ENCODE peak calls at places on chromosomes 3 and 15, in seven cellular contexts. One of them, this sample, is unnamed.

GRCh38 chr3:19149388-19149787 is 1.1 kb downstream of the KCNH8 start:
- DNase-seq in HS-27A: no peak
- DNase-seq in anterior cingulate cortex: no peak
- DNase-seq in HTR-8/SVneo: no peak
- DNase-seq in BJ: no peak
- DNase-seq in NCI-H2081: no peak
- DNase-seq in SK-N-SH: no peak
- DNase-seq in this sample: no peak

GRCh38 chr3:139281512-139282196 is 62.2 kb upstream of the MRPS22 start:
- DNase-seq in HS-27A: no peak
- DNase-seq in anterior cingulate cortex: no peak
- DNase-seq in HTR-8/SVneo: no peak
- DNase-seq in BJ: no peak
- DNase-seq in NCI-H2081: peak
- DNase-seq in SK-N-SH: peak
- DNase-seq in this sample: peak

GRCh38 chr3:127454051-127454450 is 136.5 kb downstream of the TPRA1 start:
- DNase-seq in HS-27A: no peak
- DNase-seq in anterior cingulate cortex: no peak
- DNase-seq in HTR-8/SVneo: no peak
- DNase-seq in BJ: no peak
- DNase-seq in NCI-H2081: no peak
- DNase-seq in SK-N-SH: no peak
- DNase-seq in this sample: peak

GRCh38 chr15:63048115-63048985 is 5.8 kb downstream of the TPM1 start:
- DNase-seq in HS-27A: peak
- DNase-seq in anterior cingulate cortex: peak
- DNase-seq in HTR-8/SVneo: peak
- DNase-seq in BJ: no peak
- DNase-seq in NCI-H2081: peak
- DNase-seq in SK-N-SH: peak
- DNase-seq in this sample: peak

GRCh38 chr3:152213086-152213674 is 55.5 kb upstream of the MBNL1 start:
- DNase-seq in HS-27A: no peak
- DNase-seq in anterior cingulate cortex: no peak
- DNase-seq in HTR-8/SVneo: no peak
- DNase-seq in BJ: no peak
- DNase-seq in NCI-H2081: no peak
- DNase-seq in SK-N-SH: no peak
- DNase-seq in this sample: no peak

GRCh38 chr3:127735767-127736693 is 63.3 kb downstream of the ABTB1 start:
- DNase-seq in HS-27A: no peak
- DNase-seq in anterior cingulate cortex: no peak
- DNase-seq in HTR-8/SVneo: no peak
- DNase-seq in BJ: no peak
- DNase-seq in NCI-H2081: peak
- DNase-seq in SK-N-SH: no peak
- DNase-seq in this sample: no peak

GRCh38 chr3:147038456-147038855 is 367.9 kb downstream of the ZIC4 start:
- DNase-seq in HS-27A: no peak
- DNase-seq in anterior cingulate cortex: no peak
- DNase-seq in HTR-8/SVneo: no peak
- DNase-seq in BJ: peak
- DNase-seq in NCI-H2081: no peak
- DNase-seq in SK-N-SH: no peak
- DNase-seq in this sample: no peak

GRCh38 chr3:129005526-129006303 is 4.6 kb downstream of the EFCC1 start:
- DNase-seq in HS-27A: no peak
- DNase-seq in anterior cingulate cortex: no peak
- DNase-seq in HTR-8/SVneo: no peak
- DNase-seq in BJ: no peak
- DNase-seq in NCI-H2081: peak
- DNase-seq in SK-N-SH: no peak
- DNase-seq in this sample: no peak

GRCh38 chr3:55203006-55203405 is 275.1 kb upstream of the LRTM1 start:
- DNase-seq in HS-27A: no peak
- DNase-seq in anterior cingulate cortex: no peak
- DNase-seq in HTR-8/SVneo: no peak
- DNase-seq in BJ: no peak
- DNase-seq in NCI-H2081: no peak
- DNase-seq in SK-N-SH: no peak
- DNase-seq in this sample: no peak

GRCh38 chr3:35665390-35666055 is 26.2 kb downstream of the ARPP21 start:
- DNase-seq in HS-27A: no peak
- DNase-seq in anterior cingulate cortex: no peak
- DNase-seq in HTR-8/SVneo: no peak
- DNase-seq in BJ: no peak
- DNase-seq in NCI-H2081: no peak
- DNase-seq in SK-N-SH: no peak
- DNase-seq in this sample: no peak

GRCh38 chr3:10090181-10090580 is 17.9 kb downstream of the FANCD2OS start:
- DNase-seq in HS-27A: no peak
- DNase-seq in anterior cingulate cortex: no peak
- DNase-seq in HTR-8/SVneo: no peak
- DNase-seq in BJ: no peak
- DNase-seq in NCI-H2081: no peak
- DNase-seq in SK-N-SH: no peak
- DNase-seq in this sample: no peak

GRCh38 chr15:64381000-64381751 is at the start of gene PCLAF:
- DNase-seq in HS-27A: peak
- DNase-seq in anterior cingulate cortex: peak
- DNase-seq in HTR-8/SVneo: peak
- DNase-seq in BJ: peak
- DNase-seq in NCI-H2081: peak
- DNase-seq in SK-N-SH: peak
- DNase-seq in this sample: peak

GRCh38 chr3:19148768-19149091 is 420 bp downstream of the KCNH8 start:
- DNase-seq in HS-27A: no peak
- DNase-seq in anterior cingulate cortex: no peak
- DNase-seq in HTR-8/SVneo: no peak
- DNase-seq in BJ: no peak
- DNase-seq in NCI-H2081: no peak
- DNase-seq in SK-N-SH: no peak
- DNase-seq in this sample: no peak

GRCh38 chr3:16240229-16241023 is 24.3 kb downstream of the DPH3 start:
- DNase-seq in HS-27A: no peak
- DNase-seq in anterior cingulate cortex: no peak
- DNase-seq in HTR-8/SVneo: peak
- DNase-seq in BJ: peak
- DNase-seq in NCI-H2081: no peak
- DNase-seq in SK-N-SH: no peak
- DNase-seq in this sample: no peak

GRCh38 chr15:92920595-92921169 is 20.6 kb downstream of the CHD2 start:
- DNase-seq in HS-27A: no peak
- DNase-seq in anterior cingulate cortex: no peak
- DNase-seq in HTR-8/SVneo: no peak
- DNase-seq in BJ: no peak
- DNase-seq in NCI-H2081: no peak
- DNase-seq in SK-N-SH: no peak
- DNase-seq in this sample: no peak

GRCh38 chr3:75692061-75692460 is 27.9 kb downstream of the FRG2C start:
- DNase-seq in HS-27A: no peak
- DNase-seq in anterior cingulate cortex: no peak
- DNase-seq in HTR-8/SVneo: no peak
- DNase-seq in BJ: no peak
- DNase-seq in NCI-H2081: no peak
- DNase-seq in SK-N-SH: no peak
- DNase-seq in this sample: no peak

GRCh38 chr3:11569156-11569741 is 74.5 kb downstream of the VGLL4 start:
- DNase-seq in HS-27A: no peak
- DNase-seq in anterior cingulate cortex: no peak
- DNase-seq in HTR-8/SVneo: no peak
- DNase-seq in BJ: no peak
- DNase-seq in NCI-H2081: no peak
- DNase-seq in SK-N-SH: no peak
- DNase-seq in this sample: no peak

GRCh38 chr3:187913617-187914033 is 168.4 kb upstream of the BCL6 start:
- DNase-seq in HS-27A: no peak
- DNase-seq in anterior cingulate cortex: no peak
- DNase-seq in HTR-8/SVneo: no peak
- DNase-seq in BJ: no peak
- DNase-seq in NCI-H2081: peak
- DNase-seq in SK-N-SH: no peak
- DNase-seq in this sample: no peak

GRCh38 chr3:68057637-68058320 is 403.4 kb upstream of the SUCLG2 start:
- DNase-seq in HS-27A: no peak
- DNase-seq in anterior cingulate cortex: no peak
- DNase-seq in HTR-8/SVneo: no peak
- DNase-seq in BJ: no peak
- DNase-seq in NCI-H2081: no peak
- DNase-seq in SK-N-SH: no peak
- DNase-seq in this sample: no peak

GRCh38 chr3:8962226-8962861 is 928 bp downstream of the RAD18 start:
- DNase-seq in HS-27A: no peak
- DNase-seq in anterior cingulate cortex: no peak
- DNase-seq in HTR-8/SVneo: no peak
- DNase-seq in BJ: no peak
- DNase-seq in NCI-H2081: no peak
- DNase-seq in SK-N-SH: no peak
- DNase-seq in this sample: no peak

This sample was measured in BE2C.